ENCODE peak calls at places on chromosomes 16 and 17, in nine cellular contexts. One of them, this sample, is unnamed.

GRCh38 chr17:37160940-37161339 is 212.2 kb downstream of the AATF start:
- DNase-seq in astrocyte of the spinal cord: peak
- DNase-seq in endodermal cell: no peak
- DNase-seq in A549: peak
- DNase-seq in kidney epithelial cell: no peak
- DNase-seq in esophagus squamous epithelium: no peak
- DNase-seq in cardiac muscle cell: no peak
- DNase-seq in hepatocyte: peak
- DNase-seq in CD8-positive, alpha-beta T cell: no peak
- DNase-seq in this sample: no peak

GRCh38 chr17:61399131-61400057 is at the start of gene TBX2:
- DNase-seq in astrocyte of the spinal cord: peak
- DNase-seq in endodermal cell: peak
- DNase-seq in A549: peak
- DNase-seq in kidney epithelial cell: peak
- DNase-seq in esophagus squamous epithelium: no peak
- DNase-seq in cardiac muscle cell: peak
- DNase-seq in hepatocyte: peak
- DNase-seq in CD8-positive, alpha-beta T cell: no peak
- DNase-seq in this sample: no peak

GRCh38 chr16:69448470-69449193 is 24.2 kb downstream of the CYB5B start:
- DNase-seq in astrocyte of the spinal cord: peak
- DNase-seq in endodermal cell: no peak
- DNase-seq in A549: no peak
- DNase-seq in kidney epithelial cell: no peak
- DNase-seq in esophagus squamous epithelium: no peak
- DNase-seq in cardiac muscle cell: no peak
- DNase-seq in hepatocyte: no peak
- DNase-seq in CD8-positive, alpha-beta T cell: no peak
- DNase-seq in this sample: no peak

GRCh38 chr16:51012396-51012795 is 138.7 kb downstream of the SALL1 start:
- DNase-seq in astrocyte of the spinal cord: no peak
- DNase-seq in endodermal cell: peak
- DNase-seq in A549: no peak
- DNase-seq in kidney epithelial cell: no peak
- DNase-seq in esophagus squamous epithelium: no peak
- DNase-seq in cardiac muscle cell: peak
- DNase-seq in hepatocyte: no peak
- DNase-seq in CD8-positive, alpha-beta T cell: no peak
- DNase-seq in this sample: no peak

GRCh38 chr16:85360323-85361277 is 248.3 kb upstream of the CIBAR2 start:
- DNase-seq in astrocyte of the spinal cord: no peak
- DNase-seq in endodermal cell: no peak
- DNase-seq in A549: no peak
- DNase-seq in kidney epithelial cell: no peak
- DNase-seq in esophagus squamous epithelium: no peak
- DNase-seq in cardiac muscle cell: no peak
- DNase-seq in hepatocyte: peak
- DNase-seq in CD8-positive, alpha-beta T cell: no peak
- DNase-seq in this sample: no peak

GRCh38 chr17:54784305-54784704 is 116.3 kb upstream of the TOM1L1 start:
- DNase-seq in astrocyte of the spinal cord: no peak
- DNase-seq in endodermal cell: no peak
- DNase-seq in A549: no peak
- DNase-seq in kidney epithelial cell: no peak
- DNase-seq in esophagus squamous epithelium: no peak
- DNase-seq in cardiac muscle cell: no peak
- DNase-seq in hepatocyte: no peak
- DNase-seq in CD8-positive, alpha-beta T cell: no peak
- DNase-seq in this sample: no peak

GRCh38 chr16:3963203-3963602 is 82.7 kb upstream of the CREBBP start:
- DNase-seq in astrocyte of the spinal cord: no peak
- DNase-seq in endodermal cell: peak
- DNase-seq in A549: no peak
- DNase-seq in kidney epithelial cell: no peak
- DNase-seq in esophagus squamous epithelium: no peak
- DNase-seq in cardiac muscle cell: no peak
- DNase-seq in hepatocyte: no peak
- DNase-seq in CD8-positive, alpha-beta T cell: peak
- DNase-seq in this sample: no peak

GRCh38 chr17:57939797-57940196 is 15.4 kb downstream of the CUEDC1 start:
- DNase-seq in astrocyte of the spinal cord: no peak
- DNase-seq in endodermal cell: no peak
- DNase-seq in A549: no peak
- DNase-seq in kidney epithelial cell: no peak
- DNase-seq in esophagus squamous epithelium: peak
- DNase-seq in cardiac muscle cell: no peak
- DNase-seq in hepatocyte: no peak
- DNase-seq in CD8-positive, alpha-beta T cell: no peak
- DNase-seq in this sample: no peak

GRCh38 chr17:49730078-49730786 is 22.5 kb upstream of the SLC35B1 start:
- DNase-seq in astrocyte of the spinal cord: peak
- DNase-seq in endodermal cell: no peak
- DNase-seq in A549: no peak
- DNase-seq in kidney epithelial cell: no peak
- DNase-seq in esophagus squamous epithelium: no peak
- DNase-seq in cardiac muscle cell: no peak
- DNase-seq in hepatocyte: no peak
- DNase-seq in CD8-positive, alpha-beta T cell: no peak
- DNase-seq in this sample: no peak

GRCh38 chr16:8936421-8936820 is 27.3 kb downstream of the USP7 start:
- DNase-seq in astrocyte of the spinal cord: peak
- DNase-seq in endodermal cell: peak
- DNase-seq in A549: peak
- DNase-seq in kidney epithelial cell: peak
- DNase-seq in esophagus squamous epithelium: no peak
- DNase-seq in cardiac muscle cell: no peak
- DNase-seq in hepatocyte: peak
- DNase-seq in CD8-positive, alpha-beta T cell: peak
- DNase-seq in this sample: no peak

GRCh38 chr17:50948711-50949110 is 82.6 kb upstream of the TOB1 start:
- DNase-seq in astrocyte of the spinal cord: no peak
- DNase-seq in endodermal cell: no peak
- DNase-seq in A549: no peak
- DNase-seq in kidney epithelial cell: no peak
- DNase-seq in esophagus squamous epithelium: no peak
- DNase-seq in cardiac muscle cell: no peak
- DNase-seq in hepatocyte: no peak
- DNase-seq in CD8-positive, alpha-beta T cell: no peak
- DNase-seq in this sample: no peak

GRCh38 chr17:4944554-4945175 is 3.7 kb downstream of the PFN1 start:
- DNase-seq in astrocyte of the spinal cord: no peak
- DNase-seq in endodermal cell: peak
- DNase-seq in A549: no peak
- DNase-seq in kidney epithelial cell: no peak
- DNase-seq in esophagus squamous epithelium: no peak
- DNase-seq in cardiac muscle cell: no peak
- DNase-seq in hepatocyte: no peak
- DNase-seq in CD8-positive, alpha-beta T cell: peak
- DNase-seq in this sample: no peak

GRCh38 chr17:76707985-76708807 is 2.6 kb downstream of the MXRA7 start:
- DNase-seq in astrocyte of the spinal cord: peak
- DNase-seq in endodermal cell: peak
- DNase-seq in A549: no peak
- DNase-seq in kidney epithelial cell: no peak
- DNase-seq in esophagus squamous epithelium: no peak
- DNase-seq in cardiac muscle cell: peak
- DNase-seq in hepatocyte: no peak
- DNase-seq in CD8-positive, alpha-beta T cell: no peak
- DNase-seq in this sample: no peak

GRCh38 chr16:19697756-19698318 is 20.2 kb downstream of the KNOP1 start:
- DNase-seq in astrocyte of the spinal cord: no peak
- DNase-seq in endodermal cell: no peak
- DNase-seq in A549: no peak
- DNase-seq in kidney epithelial cell: no peak
- DNase-seq in esophagus squamous epithelium: no peak
- DNase-seq in cardiac muscle cell: no peak
- DNase-seq in hepatocyte: no peak
- DNase-seq in CD8-positive, alpha-beta T cell: no peak
- DNase-seq in this sample: no peak

GRCh38 chr16:10123141-10123540 is 59.1 kb downstream of the GRIN2A start:
- DNase-seq in astrocyte of the spinal cord: no peak
- DNase-seq in endodermal cell: no peak
- DNase-seq in A549: no peak
- DNase-seq in kidney epithelial cell: no peak
- DNase-seq in esophagus squamous epithelium: no peak
- DNase-seq in cardiac muscle cell: no peak
- DNase-seq in hepatocyte: no peak
- DNase-seq in CD8-positive, alpha-beta T cell: no peak
- DNase-seq in this sample: no peak

GRCh38 chr17:70172921-70173320 is 3.6 kb downstream of the KCNJ2 start:
- DNase-seq in astrocyte of the spinal cord: peak
- DNase-seq in endodermal cell: no peak
- DNase-seq in A549: no peak
- DNase-seq in kidney epithelial cell: no peak
- DNase-seq in esophagus squamous epithelium: no peak
- DNase-seq in cardiac muscle cell: no peak
- DNase-seq in hepatocyte: no peak
- DNase-seq in CD8-positive, alpha-beta T cell: no peak
- DNase-seq in this sample: no peak
- H3K4me3 ChIP-seq in astrocyte of the spinal cord: no peak
- H3K4me3 ChIP-seq in endodermal cell: no peak
- H3K4me3 ChIP-seq in A549: no peak
- H3K4me3 ChIP-seq in kidney epithelial cell: no peak
- H3K4me3 ChIP-seq in esophagus squamous epithelium: no peak
- H3K4me3 ChIP-seq in cardiac muscle cell: no peak
- H3K4me3 ChIP-seq in hepatocyte: no peak
- H3K4me3 ChIP-seq in CD8-positive, alpha-beta T cell: no peak
- H3K4me3 ChIP-seq in this sample: no peak

GRCh38 chr16:56793504-56793903 is 63.6 kb downstream of the NUP93 start:
- DNase-seq in astrocyte of the spinal cord: peak
- DNase-seq in endodermal cell: no peak
- DNase-seq in A549: peak
- DNase-seq in kidney epithelial cell: no peak
- DNase-seq in esophagus squamous epithelium: no peak
- DNase-seq in cardiac muscle cell: peak
- DNase-seq in hepatocyte: peak
- DNase-seq in CD8-positive, alpha-beta T cell: no peak
- DNase-seq in this sample: no peak
- TF ChIP-seq CTCF in astrocyte of the spinal cord: peak
- TF ChIP-seq CTCF in endodermal cell: peak
- TF ChIP-seq CTCF in A549: peak
- TF ChIP-seq CTCF in kidney epithelial cell: peak
- TF ChIP-seq CTCF in esophagus squamous epithelium: peak
- TF ChIP-seq CTCF in cardiac muscle cell: peak
- TF ChIP-seq CTCF in hepatocyte: peak
- TF ChIP-seq CTCF in CD8-positive, alpha-beta T cell: no peak
- TF ChIP-seq CTCF in this sample: no peak

GRCh38 chr16:2172688-2173335 is 17.2 kb downstream of the TRAF7 start:
- DNase-seq in astrocyte of the spinal cord: no peak
- DNase-seq in endodermal cell: no peak
- DNase-seq in A549: no peak
- DNase-seq in kidney epithelial cell: no peak
- DNase-seq in esophagus squamous epithelium: no peak
- DNase-seq in cardiac muscle cell: no peak
- DNase-seq in hepatocyte: no peak
- DNase-seq in CD8-positive, alpha-beta T cell: no peak
- DNase-seq in this sample: no peak

GRCh38 chr16:2170587-2171435 is 15.2 kb downstream of the TRAF7 start:
- DNase-seq in astrocyte of the spinal cord: no peak
- DNase-seq in endodermal cell: no peak
- DNase-seq in A549: no peak
- DNase-seq in kidney epithelial cell: no peak
- DNase-seq in esophagus squamous epithelium: no peak
- DNase-seq in cardiac muscle cell: no peak
- DNase-seq in hepatocyte: no peak
- DNase-seq in CD8-positive, alpha-beta T cell: no peak
- DNase-seq in this sample: no peak

GRCh38 chr16:2170080-2170479 is 14.5 kb downstream of the TRAF7 start:
- DNase-seq in astrocyte of the spinal cord: no peak
- DNase-seq in endodermal cell: no peak
- DNase-seq in A549: no peak
- DNase-seq in kidney epithelial cell: no peak
- DNase-seq in esophagus squamous epithelium: no peak
- DNase-seq in cardiac muscle cell: no peak
- DNase-seq in hepatocyte: no peak
- DNase-seq in CD8-positive, alpha-beta T cell: no peak
- DNase-seq in this sample: no peak

GRCh38 chr16:2173366-2173765 is 17.8 kb downstream of the TRAF7 start:
- DNase-seq in astrocyte of the spinal cord: no peak
- DNase-seq in endodermal cell: no peak
- DNase-seq in A549: no peak
- DNase-seq in kidney epithelial cell: no peak
- DNase-seq in esophagus squamous epithelium: no peak
- DNase-seq in cardiac muscle cell: no peak
- DNase-seq in hepatocyte: no peak
- DNase-seq in CD8-positive, alpha-beta T cell: no peak
- DNase-seq in this sample: no peak

GRCh38 chr16:2171601-2172178 is 16.1 kb downstream of the TRAF7 start:
- DNase-seq in astrocyte of the spinal cord: no peak
- DNase-seq in endodermal cell: no peak
- DNase-seq in A549: no peak
- DNase-seq in kidney epithelial cell: no peak
- DNase-seq in esophagus squamous epithelium: no peak
- DNase-seq in cardiac muscle cell: no peak
- DNase-seq in hepatocyte: no peak
- DNase-seq in CD8-positive, alpha-beta T cell: no peak
- DNase-seq in this sample: no peak
- H3K4me3 ChIP-seq in astrocyte of the spinal cord: no peak
- H3K4me3 ChIP-seq in endodermal cell: no peak
- H3K4me3 ChIP-seq in A549: no peak
- H3K4me3 ChIP-seq in kidney epithelial cell: no peak
- H3K4me3 ChIP-seq in esophagus squamous epithelium: no peak
- H3K4me3 ChIP-seq in cardiac muscle cell: no peak
- H3K4me3 ChIP-seq in hepatocyte: no peak
- H3K4me3 ChIP-seq in CD8-positive, alpha-beta T cell: no peak
- H3K4me3 ChIP-seq in this sample: no peak

DNA sequence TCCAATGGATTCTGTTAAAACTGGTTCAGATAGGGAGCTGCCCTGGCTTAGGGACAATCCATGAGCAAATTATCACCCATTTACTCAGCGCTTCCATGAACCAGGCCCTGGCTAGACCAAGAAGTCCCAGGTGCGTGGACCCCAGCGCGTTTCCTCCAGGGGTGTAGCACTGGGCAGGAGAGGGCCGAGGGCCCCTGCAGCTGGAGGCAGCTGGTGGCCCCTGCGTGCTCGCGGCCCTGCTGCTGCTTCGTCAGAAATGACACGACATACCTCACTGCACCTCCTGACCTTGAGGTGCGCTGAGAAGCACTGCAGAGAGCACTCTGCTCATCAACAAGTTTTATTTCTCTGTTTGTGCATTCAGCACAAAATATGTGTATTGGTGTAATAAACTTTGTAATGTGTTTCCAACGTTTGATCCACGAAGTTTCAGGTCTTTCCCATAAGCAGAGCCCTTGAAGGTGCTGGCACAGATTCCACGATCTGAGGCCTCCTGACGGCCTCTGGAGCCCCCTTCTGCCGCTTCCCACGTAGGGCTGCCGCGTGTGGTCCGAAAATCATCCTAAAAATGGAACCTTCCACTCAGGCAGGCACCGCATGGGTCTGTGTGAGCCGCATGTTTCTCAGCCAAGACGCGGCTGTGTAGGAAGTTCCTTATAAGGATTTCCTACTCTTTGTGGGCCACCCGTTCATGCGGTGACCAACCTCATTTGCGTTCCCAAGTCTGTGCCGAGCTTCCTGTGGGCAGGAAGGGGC is 50.8 kb upstream of the ZCCHC14 start:
- DNase-seq in astrocyte of the spinal cord: no peak
- DNase-seq in endodermal cell: no peak
- DNase-seq in A549: no peak
- DNase-seq in kidney epithelial cell: no peak
- DNase-seq in esophagus squamous epithelium: no peak
- DNase-seq in cardiac muscle cell: no peak
- DNase-seq in hepatocyte: no peak
- DNase-seq in CD8-positive, alpha-beta T cell: no peak
- DNase-seq in this sample: no peak
- TF ChIP-seq CTCF in astrocyte of the spinal cord: peak
- TF ChIP-seq CTCF in endodermal cell: no peak
- TF ChIP-seq CTCF in A549: no peak
- TF ChIP-seq CTCF in kidney epithelial cell: no peak
- TF ChIP-seq CTCF in esophagus squamous epithelium: no peak
- TF ChIP-seq CTCF in cardiac muscle cell: peak
- TF ChIP-seq CTCF in hepatocyte: no peak
- TF ChIP-seq CTCF in CD8-positive, alpha-beta T cell: no peak
- TF ChIP-seq CTCF in this sample: no peak